ENCODE peak calls at places on chromosomes 6 and 20, in five cellular contexts. I is NCI-H345; W is activated T-helper 9 cell treated with anti-CD3 and anti-CD28 coated beads, Interleukin-2, amount 50 U/mL, for 16 hours; U is GM12865; O is fibroblast of villous mesenchyme. X is an unnamed sample.

GRCh38 chr20:19211661-19212523 is 550 bp upstream of the SLC24A3 start:
- DNase-seq in I (peak; percentile 68), W (no peak), U (no peak), O (no peak), X (no peak)

GRCh38 chr6:49479308-49480004 is 16.3 kb downstream of the CENPQ start:
- DNase-seq in I (no peak), W (no peak), U (no peak), O (peak; percentile 84), X (no peak)

GRCh38 chr6:147080215-147080614 is 124.0 kb upstream of the STXBP5 start:
- DNase-seq in I (peak; percentile 45), W (no peak), U (no peak), O (no peak), X (no peak)

GRCh38 chr6:105785412-105785811 is 300.7 kb upstream of the PRDM1 start:
- DNase-seq in I (no peak), W (no peak), U (no peak), O (no peak), X (no peak)

GRCh38 chr6:124858564-124858963 is 103.7 kb upstream of the RNF217 start:
- DNase-seq in I (no peak), W (no peak), U (no peak), O (no peak), X (no peak)

GRCh38 chr6:155117266-155117665 is 122.2 kb downstream of the TIAM2 start:
- DNase-seq in I (no peak), W (no peak), U (no peak), O (peak; percentile 90), X (no peak)

GRCh38 chr6:151842816-151843215 is 35.3 kb downstream of the ESR1 start:
- DNase-seq in I (no peak), W (no peak), U (no peak), O (no peak), X (no peak)

GRCh38 chr6:155187096-155187495 is 76.7 kb upstream of the CLDN20 start:
- DNase-seq in I (no peak), W (no peak), U (no peak), O (no peak), X (no peak)

GRCh38 chr6:168156742-168157265 is 77.8 kb upstream of the FRMD1 start:
- DNase-seq in I (no peak), W (no peak), U (no peak), O (peak; percentile 23), X (no peak)

GRCh38 chr6:132910759-132911158 is 96.4 kb downstream of the RPS12 start:
- DNase-seq in I (no peak), W (no peak), U (no peak), O (no peak), X (no peak)

GRCh38 chr6:53269827-53270226 is 78.9 kb downstream of the ELOVL5 start:
- DNase-seq in I (no peak), W (no peak), U (no peak), O (no peak), X (no peak)

GRCh38 chr6:138194221-138194620 is 24.1 kb downstream of the PBOV1 start:
- DNase-seq in I (no peak), W (no peak), U (no peak), O (no peak), X (no peak)

GRCh38 chr6:121645100-121645745 is 209.8 kb downstream of the GJA1 start:
- DNase-seq in I (no peak), W (no peak), U (no peak), O (no peak), X (no peak)

GRCh38 chr20:36847710-36848040 is 28.3 kb upstream of the TLDC2 start:
- DNase-seq in I (no peak), W (no peak), U (no peak), O (no peak), X (no peak)

GRCh38 chr6:116876635-116877611 is at the start of gene RFX6:
- DNase-seq in I (no peak), W (no peak), U (no peak), O (no peak), X (peak; percentile 52)

GRCh38 chr20:35771689-35772562 is at the start of gene PHF20:
- DNase-seq in I (peak; percentile 97), W (peak; percentile 100), U (peak; percentile 100), O (peak; percentile 98), X (peak; percentile 99)

GRCh38 chr20:5845686-5846651 is 95.8 kb downstream of the SHLD1 start:
- DNase-seq in I (peak; percentile 19), W (no peak), U (peak; percentile 72), O (peak; percentile 88), X (no peak)

GRCh38 chr6:101114703-101115102 is 233.6 kb upstream of the ASCC3 start:
- DNase-seq in I (peak; percentile 71), W (no peak), U (peak; percentile 14), O (peak; percentile 25), X (peak; percentile 20)

GRCh38 chr6:136609878-136610706 is 59.9 kb upstream of the MAP7 start:
- DNase-seq in I (peak; percentile 68), W (no peak), U (no peak), O (peak; percentile 100), X (no peak)

GRCh38 chr6:169854083-169854725 is 102.8 kb downstream of the ERMARD start:
- DNase-seq in I (no peak), W (no peak), U (no peak), O (no peak), X (no peak)

GRCh38 chr6:114862809-114863208 is 520.0 kb upstream of the HS3ST5 start:
- DNase-seq in I (no peak), W (no peak), U (no peak), O (no peak), X (no peak)

GRCh38 chr6:150541587-150541986 is 58.1 kb upstream of the PLEKHG1 start:
- DNase-seq in I (peak; percentile 85), W (no peak), U (no peak), O (no peak), X (no peak)